ENCODE peak calls at places on chromosome 4, in five cellular contexts. D, X, Z, T and Q are unnamed samples.
A peak's percentile ranks its signal among the peaks of the same experiment; 100 is the strongest.

GRCh38 chr4:107987916-107988762 is 1.6 kb upstream of the HADH start:
- DNase-seq in D (no peak), X (no peak), Z (no peak), T (no peak), Q (no peak)

GRCh38 chr4:150209140-150209829 is 131.0 kb downstream of the DCLK2 start:
- DNase-seq in D (peak; percentile 59), X (peak; percentile 71), Z (peak; percentile 69), T (peak; percentile 66), Q (peak; percentile 79)

GRCh38 chr4:78032446-78032845 is 24.7 kb upstream of the FRAS1 start:
- DNase-seq in D (peak; percentile 53), X (no peak), Z (no peak), T (no peak), Q (peak; percentile 53)

GRCh38 chr4:178917756-178918155 is 1475.5 kb upstream of the AGA start:
- DNase-seq in D (peak; percentile 37), X (no peak), Z (no peak), T (no peak), Q (no peak)

GRCh38 chr4:169268951-169269781 is 1.6 kb downstream of the SH3RF1 start:
- DNase-seq in D (no peak), X (peak; percentile 87), Z (peak; percentile 81), T (peak; percentile 42), Q (peak; percentile 83)

GRCh38 chr4:48047896-48048295 is 31.3 kb downstream of the NIPAL1 start:
- DNase-seq in D (no peak), X (no peak), Z (no peak), T (no peak), Q (no peak)

GRCh38 chr4:48178931-48179330 is 44.9 kb upstream of the TXK start:
- DNase-seq in D (peak; percentile 33), X (no peak), Z (no peak), T (no peak), Q (no peak)

GRCh38 chr4:136810626-136811025 is 721.7 kb downstream of the PCDH18 start:
- DNase-seq in D (no peak), X (peak; percentile 11), Z (no peak), T (no peak), Q (no peak)

GRCh38 chr4:140042634-140043033 is 111.3 kb downstream of the MAML3 start:
- DNase-seq in D (no peak), X (no peak), Z (no peak), T (no peak), Q (no peak)

GRCh38 chr4:87679449-87680169 is 29.5 kb downstream of the DMP1 start:
- DNase-seq in D (peak; percentile 62), X (peak; percentile 58), Z (peak; percentile 65), T (peak; percentile 68), Q (peak; percentile 35)

GRCh38 chr4:152673489-152673888 is 6.3 kb downstream of the TMEM154 start:
- DNase-seq in D (no peak), X (no peak), Z (no peak), T (no peak), Q (no peak)

GRCh38 chr4:156771171-156771837 is 200.3 kb downstream of the PDGFC start:
- DNase-seq in D (peak; percentile 33), X (peak; percentile 69), Z (peak; percentile 49), T (no peak), Q (peak; percentile 17)

GRCh38 chr4:80206541-80207171 is 9.4 kb downstream of the PRDM8 start:
- DNase-seq in D (no peak), X (peak; percentile 60), Z (peak; percentile 29), T (peak; percentile 60), Q (no peak)

GRCh38 chr4:38804654-38805295 is at the start of gene TLR1:
- DNase-seq in D (no peak), X (peak; percentile 64), Z (peak; percentile 57), T (no peak), Q (no peak)

GRCh38 chr4:139852612-139853269 is 187.1 kb downstream of the MGST2 start:
- DNase-seq in D (no peak), X (no peak), Z (no peak), T (no peak), Q (no peak)

GRCh38 chr4:177308125-177308524 is 1.5 kb upstream of the NEIL3 start:
- DNase-seq in D (no peak), X (peak; percentile 85), Z (peak; percentile 82), T (no peak), Q (peak; percentile 1)

GRCh38 chr4:120155287-120155686 is 88.6 kb upstream of the MAD2L1 start:
- DNase-seq in D (no peak), X (no peak), Z (no peak), T (no peak), Q (no peak)

GRCh38 chr4:13248621-13249298 is 235.4 kb downstream of the RAB28 start:
- DNase-seq in D (no peak), X (peak; percentile 6), Z (peak; percentile 80), T (no peak), Q (peak; percentile 7)

GRCh38 chr4:87073570-87074470 is 139.0 kb downstream of the AFF1 start:
- DNase-seq in D (no peak), X (peak; percentile 62), Z (peak; percentile 49), T (no peak), Q (no peak)

GRCh38 chr4:78940752-78941151 is 1.5 kb upstream of the PAQR3 start:
- DNase-seq in D (no peak), X (no peak), Z (no peak), T (no peak), Q (no peak)

GRCh38 chr4:110793381-110793801 is 170.5 kb upstream of the PITX2 start:
- DNase-seq in D (no peak), X (peak; percentile 17), Z (peak; percentile 23), T (no peak), Q (no peak)

GRCh38 chr4:64584981-64585557 is 175.8 kb upstream of the TECRL start:
- DNase-seq in D (no peak), X (peak; percentile 6), Z (peak; percentile 47), T (no peak), Q (no peak)

GRCh38 chr4:13047591-13047990 is 436.5 kb downstream of the RAB28 start:
- DNase-seq in D (no peak), X (no peak), Z (no peak), T (no peak), Q (no peak)

GRCh38 chr4:71293705-71294104 is 45.1 kb upstream of the SLC4A4 start:
- DNase-seq in D (no peak), X (peak; percentile 93), Z (no peak), T (no peak), Q (peak; percentile 64)

GRCh38 chr4:189802884-189803283 is 137.8 kb upstream of the FRG1 start:
- DNase-seq in D (peak; percentile 39), X (no peak), Z (no peak), T (peak; percentile 69), Q (no peak)

DNA sequence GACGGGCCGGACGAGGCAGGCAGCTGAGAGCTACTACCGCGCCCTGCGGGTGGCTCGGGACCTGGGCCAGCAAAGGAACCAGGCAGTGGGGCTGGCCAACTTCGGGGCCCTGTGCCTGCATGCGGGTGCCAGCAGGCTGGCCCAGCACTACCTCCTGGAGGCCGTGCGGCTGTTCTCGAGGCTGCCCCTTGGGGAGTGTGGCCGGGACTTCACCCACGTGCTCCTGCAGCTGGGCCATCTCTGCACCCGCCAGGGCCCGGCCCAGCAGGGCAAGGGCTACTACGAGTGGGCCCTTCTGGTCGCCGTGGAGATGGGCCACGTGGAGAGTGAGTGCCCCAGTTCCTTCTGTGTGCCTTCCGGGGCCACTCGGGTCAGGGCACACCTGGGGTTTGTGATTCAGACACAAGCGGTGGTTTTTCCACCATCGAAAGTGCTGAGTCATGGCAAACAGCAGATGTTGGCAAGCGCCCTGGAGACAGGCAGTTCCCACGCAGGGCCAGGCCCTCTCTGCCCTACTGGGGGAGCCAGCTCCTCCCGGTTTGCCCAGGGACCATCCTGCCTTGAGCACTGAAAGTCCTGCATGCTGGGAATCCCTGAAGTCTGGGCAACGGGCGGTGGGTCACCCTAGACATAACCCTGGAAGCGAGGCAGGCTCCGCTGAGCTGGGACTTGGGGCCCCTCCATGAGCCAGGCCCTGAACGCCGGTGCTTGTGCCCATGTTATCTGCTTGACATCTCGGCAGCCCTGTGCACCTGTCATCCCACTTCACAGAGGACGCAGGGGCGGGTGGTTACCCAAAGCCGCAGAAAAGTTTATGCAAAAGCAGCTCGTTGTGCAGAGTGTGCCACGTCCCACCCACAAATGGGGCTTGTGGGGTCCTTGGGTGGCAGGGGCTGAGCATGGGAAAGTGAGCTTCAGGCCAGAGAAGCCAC is 29.5 kb downstream of the SH3TC1 start:
- DNase-seq in D (no peak), X (peak; percentile 86), Z (peak; percentile 79), T (no peak), Q (peak; percentile 6)
- H4K91ac ChIP-seq in D (peak overlapping the region; percentile 81), X (peak overlapping the region; percentile 41), Z (peak overlapping the region; percentile 77), T (peak overlapping the region; percentile 68), Q (peak overlapping the region; percentile 86)

GRCh38 chr4:7362862-7363430 is 71.8 kb downstream of the PSAPL1 start:
- DNase-seq in D (no peak), X (no peak), Z (no peak), T (no peak), Q (no peak)
- H4K91ac ChIP-seq in D (no peak overlapping the region), X (no peak overlapping the region), Z (no peak overlapping the region), T (no peak overlapping the region), Q (no peak overlapping the region)

GRCh38 chr4:3845094-3845743 is 79.0 kb downstream of the ADRA2C start:
- DNase-seq in D (no peak), X (no peak), Z (no peak), T (no peak), Q (no peak)

GRCh38 chr4:3847211-3847940 is 81.2 kb downstream of the ADRA2C start:
- DNase-seq in D (no peak), X (no peak), Z (no peak), T (no peak), Q (no peak)

GRCh38 chr4:3849140-3849539 is 83.0 kb downstream of the ADRA2C start:
- DNase-seq in D (no peak), X (no peak), Z (no peak), T (no peak), Q (no peak)

GRCh38 chr4:3848323-3848722 is 82.1 kb downstream of the ADRA2C start:
- DNase-seq in D (no peak), X (no peak), Z (no peak), T (no peak), Q (no peak)

DNA sequence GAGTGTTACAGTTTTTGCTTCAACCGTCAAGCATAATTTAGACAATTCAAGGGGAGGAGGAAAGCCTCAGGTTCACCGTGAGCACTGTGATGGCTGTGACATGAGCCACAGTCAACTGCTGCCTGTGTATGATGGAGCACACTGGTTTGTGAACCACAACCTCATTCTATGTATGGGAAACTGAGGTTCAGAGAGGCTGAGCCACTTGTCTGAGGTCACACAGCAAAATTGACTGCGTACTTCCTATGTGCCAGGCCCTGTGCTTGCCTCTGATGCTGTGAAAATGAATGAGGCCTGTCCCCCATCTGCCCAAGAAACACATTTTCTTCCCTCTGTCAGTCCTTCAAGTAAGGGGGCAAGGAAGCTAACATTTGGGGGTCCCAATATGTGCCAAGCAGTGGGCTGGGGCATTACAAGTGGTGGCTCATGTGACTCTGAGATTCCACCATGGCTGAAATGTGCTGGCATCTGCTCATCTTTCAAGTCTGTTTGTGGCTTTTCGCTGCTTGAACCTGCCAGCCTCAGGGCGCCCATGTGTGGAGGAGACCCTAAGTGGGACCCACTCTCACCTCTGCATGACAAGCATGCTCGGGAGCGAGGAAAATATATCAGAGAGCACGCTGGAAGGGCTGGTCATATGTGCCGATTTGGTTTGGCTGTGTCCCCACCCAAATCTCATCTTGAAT is 79.7 kb downstream of the ADRA2C start:
- DNase-seq in D (no peak), X (no peak), Z (no peak), T (no peak), Q (no peak)
- H4K91ac ChIP-seq in D (no peak overlapping the region), X (no peak overlapping the region), Z (no peak overlapping the region), T (no peak overlapping the region), Q (no peak overlapping the region)

DNA sequence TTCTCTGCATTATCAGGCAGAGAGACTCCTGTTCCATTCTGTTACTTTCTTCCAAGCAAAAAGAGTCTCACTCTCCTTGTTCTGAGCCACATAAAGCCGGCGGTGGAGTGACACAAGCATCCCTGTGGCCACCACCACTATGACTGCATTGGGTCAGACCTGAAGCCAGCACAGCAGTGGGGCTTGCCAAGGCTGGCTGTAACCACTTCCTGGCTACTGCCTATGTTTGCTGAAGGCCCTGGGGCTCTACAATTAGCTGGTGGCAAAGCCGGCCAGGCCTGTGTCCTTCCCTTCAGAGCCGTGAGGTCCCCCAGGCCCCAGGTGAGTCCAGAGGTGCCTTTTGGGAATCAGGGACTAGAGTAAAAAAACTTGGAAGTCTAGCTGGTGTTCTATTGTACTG is 31.8 kb downstream of the PLAC8 start:
- DNase-seq in D (no peak), X (no peak), Z (no peak), T (no peak), Q (peak; percentile 65)
- H4K91ac ChIP-seq in D (no peak overlapping the region), X (no peak overlapping the region), Z (no peak overlapping the region), T (no peak overlapping the region), Q (no peak overlapping the region)